ENCODE peak calls at places on chromosomes 7 and 10, in four cellular contexts. H is GM23338, I is neural progenitor cell, B is mammary epithelial cell. W is an unnamed sample. For H3K4me1, the result is how much of the 10 kb centered on the place peaks cover.

GRCh38 chr7:32290015-32290414 is 200.2 kb downstream of the LSM5 start:
- DNase-seq in H (no peak), B (no peak), I (no peak), W (no peak)

GRCh38 chr7:139494835-139495568 is 11.5 kb upstream of the KLRG2 start:
- DNase-seq in I (peak), B (no peak), H (no peak), W (no peak)

GRCh38 chr10:88707429-88708110 is 1.5 kb downstream of the LIPK start:
- DNase-seq in H (no peak), I (no peak), B (peak), W (no peak)

GRCh38 chr7:151936207-151936606 is 20.0 kb upstream of the GALNTL5 start:
- DNase-seq in H (no peak), I (no peak), B (no peak), W (no peak)

GRCh38 chr7:23026164-23026563 is 12.2 kb upstream of the HYCC1 start:
- DNase-seq in B (no peak), H (no peak), I (no peak), W (no peak)

GRCh38 chr10:132700168-132701098 is 85.5 kb downstream of the NKX6-2 start:
- DNase-seq in I (no peak), B (no peak), H (no peak), W (no peak)

GRCh38 chr7:151251926-151252835 is 3.7 kb upstream of the SMARCD3 start:
- DNase-seq in I (peak), H (peak), B (peak), W (no peak)

GRCh38 chr7:81075150-81075549 is 156.3 kb upstream of the SEMA3C start:
- DNase-seq in H (no peak), B (peak), I (no peak), W (no peak)

GRCh38 chr10:97185326-97186058 is at the start of gene SLIT1:
- DNase-seq in I (peak), B (no peak), H (peak), W (peak)

GRCh38 chr10:22573820-22574569 is 140.4 kb downstream of the PIP4K2A start:
- DNase-seq in I (peak), B (peak), H (peak), W (peak)

GRCh38 chr7:88480901-88481300 is 174.2 kb upstream of the STEAP4 start:
- DNase-seq in I (no peak), H (no peak), B (no peak), W (no peak)

GRCh38 chr7:151342811-151343210 is 1.2 kb downstream of the NUB1 start:
- DNase-seq in I (no peak), B (peak), H (no peak), W (no peak)

GRCh38 chr10:69614130-69614529 is 15.9 kb upstream of the FAM241B start:
- DNase-seq in H (no peak), B (no peak), I (no peak), W (no peak)

GRCh38 chr10:78464856-78465221 is 431.2 kb downstream of the RPS24 start:
- DNase-seq in I (no peak), B (no peak), H (no peak), W (no peak)

GRCh38 chr7:47496666-47497065 is 85.2 kb downstream of the TNS3 start:
- DNase-seq in I (no peak), B (no peak), H (no peak), W (no peak)
- H3K4me1 ChIP-seq in I (under half), B (under half), H (under half), W (under half)

GRCh38 chr7:107148721-107149120 is 20.1 kb upstream of the HBP1 start:
- DNase-seq in B (no peak), I (no peak), H (no peak), W (no peak)
- H2AFZ ChIP-seq in B (no peak), I (no peak), H (no peak), W (no peak)

GRCh38 chr7:89771003-89771636 is 383.1 kb upstream of the STEAP1 start:
- DNase-seq in B (no peak), H (peak), I (no peak), W (no peak)
- TF ChIP-seq CTCF in B (no peak), H (peak), I (peak), W (no peak)

DNA sequence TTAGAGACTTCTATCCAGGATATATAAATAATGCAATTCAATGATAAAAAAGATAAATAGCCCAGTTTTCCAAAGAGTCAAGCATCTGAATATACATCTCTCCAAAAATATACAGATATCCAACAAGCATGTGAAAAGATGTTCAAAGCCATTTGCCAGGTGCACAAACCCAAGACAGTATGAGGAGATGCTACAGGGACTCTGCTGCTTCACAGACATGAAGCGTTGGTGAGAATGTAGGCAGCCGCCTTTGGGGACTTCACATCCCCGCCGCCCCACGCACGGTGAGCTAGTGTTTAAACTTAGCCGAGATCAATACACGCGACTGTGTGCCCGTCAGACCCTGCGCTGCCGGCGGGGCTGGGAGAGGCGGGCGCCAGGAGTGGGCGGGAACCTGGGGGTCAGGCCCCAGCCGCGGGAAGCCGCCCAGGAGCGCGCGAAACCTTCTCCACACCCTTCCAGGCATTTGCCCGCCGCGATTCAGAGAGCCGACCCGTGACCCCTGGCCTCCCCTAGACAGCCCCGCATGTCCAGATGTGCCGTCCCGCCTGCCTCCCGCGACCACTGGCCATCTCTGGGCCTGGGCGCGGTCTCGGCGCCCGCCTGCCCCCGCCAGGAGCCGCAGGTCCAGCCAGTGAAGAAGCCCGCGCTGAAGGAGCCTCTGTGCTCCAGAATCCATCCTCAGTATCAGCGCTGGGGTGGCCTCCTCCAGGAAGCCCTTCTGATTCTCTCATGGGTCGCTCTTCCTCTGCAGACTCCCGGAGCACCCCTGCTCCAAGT is 823 bp upstream of the ALOX5 start:
- DNase-seq in B (no peak), H (peak), I (peak), W (no peak)
- H3K4me1 ChIP-seq in B (under half), H (under half), I (under half), W (under half)

DNA sequence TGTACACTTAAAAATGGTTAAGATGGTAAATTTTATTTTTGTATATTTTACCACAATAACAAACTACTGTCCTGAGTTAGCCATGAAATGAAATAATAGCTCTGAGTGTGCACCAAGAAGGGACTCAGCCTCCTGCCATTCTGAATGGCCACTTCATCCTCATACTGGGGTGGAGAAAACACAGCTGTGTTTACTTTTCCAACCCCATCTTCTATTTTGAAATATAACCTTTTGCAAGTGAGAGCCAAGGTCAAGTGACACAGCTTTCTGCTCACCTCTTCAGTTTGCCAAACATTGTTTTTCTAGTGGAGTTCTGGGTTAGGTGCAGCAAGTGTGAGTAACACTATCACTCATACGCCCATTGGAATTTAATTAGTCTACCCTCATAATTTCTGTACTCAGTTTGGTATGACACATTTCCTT is 107.4 kb upstream of the GLCCI1 start:
- DNase-seq in H (no peak), I (no peak), B (peak), W (no peak)
- H2AFZ ChIP-seq in H (no peak), I (no peak), B (no peak), W (no peak)

GRCh38 chr10:113135025-113135424 is 185.0 kb downstream of the TCF7L2 start:
- DNase-seq in B (no peak), H (peak), I (peak), W (no peak)

GRCh38 chr10:113131611-113132330 is 181.7 kb downstream of the TCF7L2 start:
- DNase-seq in H (no peak), B (peak), I (peak), W (no peak)

GRCh38 chr10:113133497-113133896 is 183.4 kb downstream of the TCF7L2 start:
- DNase-seq in I (no peak), B (no peak), H (no peak), W (no peak)

GRCh38 chr10:113129117-113129516 is 179.1 kb downstream of the TCF7L2 start:
- DNase-seq in H (no peak), B (no peak), I (peak), W (no peak)

GRCh38 chr10:113132651-113133088 is 182.6 kb downstream of the TCF7L2 start:
- DNase-seq in H (peak), B (no peak), I (peak), W (no peak)
- TF ChIP-seq CTCF in H (no peak), B (no peak), I (no peak), W (no peak)